ENCODE peak calls at places on chromosomes 5 and 9, in ten cellular contexts. H is neuronal stem cell, A is H1, B is OCI-LY7, Z is fibroblast of lung, Y is hepatocyte, C is neural progenitor cell, X is GM23248, F is SK-N-SH, L is IMR-90. S is an unnamed sample. For H3K9me3, the result is how much of the 10 kb centered on the place peaks cover.

GRCh38 chr9:69877852-69878507 is 57.4 kb downstream of the CFAP95 start:
- DNase-seq in H (no peak), A (no peak), B (peak), Z (no peak), Y (peak), C (peak), X (peak), F (peak), L (peak), S (peak)

GRCh38 chr9:92706218-92706940 is 36.4 kb upstream of the IPPK start:
- DNase-seq in H (no peak), A (no peak), B (peak), Z (no peak), Y (no peak), C (peak), X (peak), F (no peak), L (no peak), S (no peak)

GRCh38 chr5:103211858-103212500 is 46.6 kb upstream of the MACIR start:
- DNase-seq in H (no peak), A (no peak), B (no peak), Z (no peak), Y (no peak), C (no peak), X (no peak), F (no peak), L (no peak), S (no peak)

GRCh38 chr9:16625831-16626230 is 244.6 kb downstream of the BNC2 start:
- DNase-seq in H (no peak), A (no peak), B (no peak), Z (peak), Y (no peak), C (no peak), X (peak), F (no peak), L (peak), S (no peak)

GRCh38 chr9:113479150-113479761 is 15.7 kb downstream of the RGS3 start:
- DNase-seq in H (no peak), A (no peak), B (no peak), Z (no peak), Y (peak), C (peak), X (no peak), F (no peak), L (no peak), S (no peak)

GRCh38 chr5:170681013-170681433 is 102.5 kb upstream of the GABRP start:
- DNase-seq in H (peak), A (no peak), B (no peak), Z (peak), Y (peak), C (peak), X (peak), F (peak), L (peak), S (peak)

GRCh38 chr5:77419644-77420582 is 72.2 kb downstream of the WDR41 start:
- DNase-seq in H (no peak), A (no peak), B (no peak), Z (no peak), Y (no peak), C (no peak), X (no peak), F (no peak), L (no peak), S (no peak)

GRCh38 chr9:109441296-109441695 is 56.8 kb downstream of the PTPN3 start:
- DNase-seq in H (no peak), A (no peak), B (no peak), Z (no peak), Y (peak), C (peak), X (peak), F (peak), L (no peak), S (peak)

GRCh38 chr9:32526707-32527048 is 682 bp upstream of the RIGI start:
- DNase-seq in H (no peak), A (no peak), B (no peak), Z (no peak), Y (no peak), C (no peak), X (no peak), F (no peak), L (no peak), S (no peak)

GRCh38 chr9:16526380-16526779 is 344.1 kb downstream of the BNC2 start:
- DNase-seq in H (no peak), A (no peak), B (no peak), Z (peak), Y (no peak), C (no peak), X (peak), F (no peak), L (peak), S (no peak)

GRCh38 chr5:102290004-102290403 is 6.1 kb downstream of the SLCO4C1 start:
- DNase-seq in H (no peak), A (no peak), B (no peak), Z (no peak), Y (no peak), C (no peak), X (no peak), F (no peak), L (no peak), S (no peak)

GRCh38 chr5:73464016-73464745 is 15.6 kb upstream of the FOXD1 start:
- DNase-seq in H (no peak), A (no peak), B (no peak), Z (peak), Y (no peak), C (no peak), X (peak), F (no peak), L (peak), S (no peak)

GRCh38 chr9:115694014-115694413 is 459.6 kb upstream of the PAPPA start:
- DNase-seq in H (peak), A (no peak), B (no peak), Z (peak), Y (peak), C (peak), X (peak), F (no peak), L (peak), S (peak)

GRCh38 chr9:114677418-114677817 is 4.6 kb downstream of the TEX48 start:
- DNase-seq in H (no peak), A (no peak), B (no peak), Z (peak), Y (peak), C (no peak), X (peak), F (no peak), L (peak), S (peak)

GRCh38 chr5:133779828-133780475 is 167.6 kb upstream of the FSTL4 start:
- DNase-seq in H (no peak), A (no peak), B (no peak), Z (no peak), Y (no peak), C (no peak), X (no peak), F (no peak), L (no peak), S (no peak)

GRCh38 chr5:143036146-143036927 is 266.2 kb downstream of the ARHGAP26 start:
- DNase-seq in H (no peak), A (no peak), B (no peak), Z (no peak), Y (no peak), C (no peak), X (no peak), F (no peak), L (no peak), S (no peak)

GRCh38 chr5:16784088-16784487 is 152.0 kb downstream of the MYO10 start:
- DNase-seq in H (no peak), A (no peak), B (no peak), Z (peak), Y (no peak), C (no peak), X (peak), F (no peak), L (peak), S (no peak)

GRCh38 chr5:94432499-94432898 is 185.9 kb downstream of the KIAA0825 start:
- DNase-seq in H (no peak), A (no peak), B (no peak), Z (peak), Y (peak), C (no peak), X (peak), F (no peak), L (peak), S (no peak)

GRCh38 chr9:124559871-124560270 is 52.7 kb upstream of the NR5A1 start:
- DNase-seq in H (no peak), A (no peak), B (no peak), Z (peak), Y (peak), C (no peak), X (peak), F (no peak), L (peak), S (no peak)

GRCh38 chr5:13994606-13995336 is 50.3 kb upstream of the DNAH5 start:
- DNase-seq in H (no peak), A (no peak), B (no peak), Z (no peak), Y (no peak), C (no peak), X (no peak), F (no peak), L (peak), S (no peak)

GRCh38 chr9:80040457-80040856 is 468.7 kb downstream of the TLE4 start:
- DNase-seq in H (peak), A (no peak), B (no peak), Z (no peak), Y (no peak), C (peak), X (no peak), F (no peak), L (no peak), S (no peak)

GRCh38 chr5:179605026-179605833 is 18.2 kb downstream of the HNRNPH1 start:
- DNase-seq in H (no peak), A (no peak), B (no peak), Z (no peak), Y (peak), C (no peak), X (peak), F (no peak), L (peak), S (no peak)

GRCh38 chr5:74502479-74502950 is 138.0 kb downstream of the ENC1 start:
- DNase-seq in H (no peak), A (no peak), B (no peak), Z (no peak), Y (no peak), C (no peak), X (no peak), F (no peak), L (no peak), S (no peak)

GRCh38 chr5:82106207-82106606 is 134.4 kb downstream of the ATG10 start:
- DNase-seq in H (no peak), A (no peak), B (no peak), Z (peak), Y (no peak), C (no peak), X (peak), F (no peak), L (peak), S (no peak)

GRCh38 chr9:84277646-84278045 is 62.9 kb downstream of the SLC28A3 start:
- DNase-seq in H (no peak), A (no peak), B (no peak), Z (peak), Y (peak), C (no peak), X (peak), F (no peak), L (peak), S (no peak)

GRCh38 chr5:50921366-50922133 is 255.1 kb downstream of the PARP8 start:
- DNase-seq in H (no peak), A (no peak), B (no peak), Z (no peak), Y (no peak), C (no peak), X (no peak), F (no peak), L (no peak), S (no peak)

GRCh38 chr5:141567513-141568117 is 51.2 kb downstream of the DIAPH1 start:
- DNase-seq in H (no peak), A (no peak), B (peak), Z (no peak), Y (peak), C (peak), X (peak), F (peak), L (peak), S (no peak)

GRCh38 chr5:61293051-61293450 is 39.0 kb upstream of the ZSWIM6 start:
- DNase-seq in H (no peak), A (no peak), B (no peak), Z (no peak), Y (no peak), C (no peak), X (no peak), F (no peak), L (no peak), S (no peak)

GRCh38 chr9:127049044-127049443 is 73.4 kb downstream of the ANGPTL2 start:
- DNase-seq in H (no peak), A (no peak), B (no peak), Z (peak), Y (peak), C (no peak), X (peak), F (no peak), L (peak), S (peak)

GRCh38 chr9:93668261-93668871 is 92.0 kb downstream of the PHF2 start:
- DNase-seq in H (no peak), A (no peak), B (no peak), Z (no peak), Y (no peak), C (peak), X (no peak), F (no peak), L (no peak), S (no peak)

GRCh38 chr9:18863821-18864220 is 169.2 kb downstream of the SAXO1 start:
- DNase-seq in H (no peak), A (no peak), B (no peak), Z (no peak), Y (no peak), C (no peak), X (peak), F (no peak), L (no peak), S (no peak)

GRCh38 chr5:59789197-59789596 is 104.3 kb downstream of the PDE4D start:
- DNase-seq in H (no peak), A (no peak), B (no peak), Z (peak), Y (peak), C (no peak), X (peak), F (no peak), L (no peak), S (peak)

DNA sequence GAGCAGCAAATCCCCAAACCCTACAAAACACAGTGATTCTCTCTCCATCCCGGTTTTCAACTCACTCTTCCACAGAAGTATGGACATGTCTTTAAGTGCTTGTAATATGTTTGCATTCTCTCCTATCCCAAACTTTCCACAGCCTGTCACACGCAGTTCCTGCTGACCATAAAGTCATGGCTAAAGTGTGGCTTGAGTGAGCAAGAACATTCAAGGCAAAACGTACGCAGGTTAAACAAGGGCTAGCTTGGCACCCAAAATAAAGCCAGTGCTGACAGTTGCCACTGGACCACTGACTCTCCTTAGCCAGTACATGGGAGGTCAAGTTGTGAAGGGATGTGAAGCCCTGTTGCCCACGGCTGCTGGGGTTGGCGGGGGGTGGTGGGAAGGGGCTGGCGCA is 211.1 kb upstream of the IRX1 start:
- DNase-seq in H (no peak), A (no peak), B (no peak), Z (no peak), Y (no peak), C (no peak), X (no peak), F (no peak), L (no peak), S (no peak)
- H3K9me3 ChIP-seq in H (under half), A (under half), B (under half), Z (under half), Y (under half), C (under half), X (under half), F (under half), L (half or more), S (under half)

GRCh38 chr5:150582281-150582791 is 58.1 kb upstream of the SYNPO start:
- DNase-seq in H (no peak), A (no peak), B (no peak), Z (peak), Y (peak), C (peak), X (no peak), F (peak), L (peak), S (no peak)
- H3K4me2 ChIP-seq in H (no peak), A (no peak), B (no peak), Z (no peak), Y (peak), C (peak), X (no peak), F (peak), L (peak), S (no peak)

GRCh38 chr9:119836036-119836435 is 466.8 kb upstream of the BRINP1 start:
- DNase-seq in H (no peak), A (no peak), B (no peak), Z (peak), Y (no peak), C (peak), X (no peak), F (no peak), L (no peak), S (no peak)

GRCh38 chr9:119841005-119841404 is 471.8 kb upstream of the BRINP1 start:
- DNase-seq in H (no peak), A (no peak), B (no peak), Z (no peak), Y (no peak), C (no peak), X (no peak), F (no peak), L (no peak), S (no peak)

GRCh38 chr9:119844431-119844830 is 475.2 kb upstream of the BRINP1 start:
- DNase-seq in H (no peak), A (no peak), B (no peak), Z (no peak), Y (no peak), C (no peak), X (no peak), F (no peak), L (no peak), S (no peak)

GRCh38 chr9:119838210-119838609 is 469.0 kb upstream of the BRINP1 start:
- DNase-seq in H (no peak), A (no peak), B (no peak), Z (peak), Y (no peak), C (no peak), X (no peak), F (no peak), L (no peak), S (no peak)

DNA sequence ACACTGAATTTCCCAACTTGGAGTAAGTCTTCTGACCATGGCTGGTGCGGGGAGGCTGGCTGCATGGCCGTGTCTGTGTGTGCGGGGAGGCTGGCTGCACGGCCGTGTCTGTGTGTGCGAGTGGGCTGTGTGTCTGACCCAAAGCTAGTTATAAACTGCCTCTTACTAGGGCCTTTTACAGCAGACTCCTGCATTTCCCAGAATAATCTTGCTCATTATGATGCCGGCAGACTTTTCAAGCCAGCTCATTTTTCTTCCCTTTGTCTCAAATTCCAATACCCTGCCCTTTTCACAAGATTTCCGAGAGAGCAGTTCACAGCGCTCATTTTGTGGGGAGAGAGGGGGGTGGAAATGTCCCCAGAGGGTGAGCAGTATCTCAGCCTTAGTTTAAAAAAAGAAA is 470.7 kb upstream of the BRINP1 start:
- DNase-seq in H (peak), A (no peak), B (no peak), Z (peak), Y (no peak), C (peak), X (peak), F (no peak), L (no peak), S (no peak)
- H3K4me3 ChIP-seq in H (no peak), A (no peak), B (no peak), Z (no peak), Y (no peak), C (no peak), X (no peak), F (no peak), L (no peak), S (no peak)

GRCh38 chr9:137955224-137955570 is 77.6 kb downstream of the CACNA1B start:
- DNase-seq in H (no peak), A (no peak), B (no peak), Z (no peak), Y (no peak), C (no peak), X (no peak), F (no peak), L (no peak), S (no peak)

GRCh38 chr9:137956688-137957385 is 79.3 kb downstream of the CACNA1B start:
- DNase-seq in H (no peak), A (no peak), B (peak), Z (no peak), Y (no peak), C (no peak), X (no peak), F (no peak), L (no peak), S (peak)

GRCh38 chr9:137956039-137956438 is 78.5 kb downstream of the CACNA1B start:
- DNase-seq in H (no peak), A (no peak), B (no peak), Z (no peak), Y (no peak), C (no peak), X (no peak), F (no peak), L (no peak), S (no peak)

GRCh38 chr9:137953683-137954438 is 76.3 kb downstream of the CACNA1B start:
- DNase-seq in H (no peak), A (no peak), B (no peak), Z (no peak), Y (no peak), C (no peak), X (no peak), F (peak), L (no peak), S (no peak)

DNA sequence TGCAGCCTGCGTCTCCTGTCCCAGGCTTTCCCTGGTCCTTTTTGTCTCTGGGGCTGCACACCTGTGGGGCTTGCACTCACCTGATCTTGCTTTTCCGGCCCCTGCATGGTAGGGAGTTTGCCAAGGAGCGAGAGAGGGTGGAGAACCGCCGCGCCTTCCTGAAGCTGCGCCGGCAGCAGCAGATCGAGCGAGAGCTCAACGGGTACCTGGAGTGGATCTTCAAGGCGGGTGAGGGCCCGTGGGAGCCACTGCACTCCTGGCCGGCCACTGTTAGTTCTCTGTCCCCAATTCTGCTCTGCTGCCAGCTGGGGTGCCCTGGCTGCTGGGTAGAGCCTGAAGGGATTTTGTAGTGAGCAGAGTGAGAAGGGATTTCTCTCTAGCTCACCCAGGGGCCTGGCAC is 78.0 kb downstream of the CACNA1B start:
- DNase-seq in H (no peak), A (no peak), B (no peak), Z (no peak), Y (no peak), C (no peak), X (no peak), F (no peak), L (no peak), S (no peak)
- H3K9me3 ChIP-seq in H (under half), A (under half), B (under half), Z (under half), Y (under half), C (under half), X (under half), F (under half), L (half or more), S (under half)